ENCODE peak calls at places on chromosomes 12 and 14, in six cellular contexts. One of them, this sample, is unnamed.

GRCh38 chr12:132373967-132374820 is 44.8 kb upstream of the GALNT9 start:
- DNase-seq in SK-N-SH: no peak
- DNase-seq in RWPE1: peak; percentile 20
- DNase-seq in psoas muscle: peak; percentile 42
- DNase-seq in GM13977: no peak
- DNase-seq in left ventricle myocardium inferior: peak; percentile 9
- DNase-seq in this sample: no peak

GRCh38 chr12:68158427-68158826 is 1.1 kb downstream of the IFNG start:
- DNase-seq in SK-N-SH: no peak
- DNase-seq in RWPE1: peak; percentile 5
- DNase-seq in psoas muscle: no peak
- DNase-seq in GM13977: peak; percentile 21
- DNase-seq in left ventricle myocardium inferior: no peak
- DNase-seq in this sample: no peak

GRCh38 chr12:113030875-113031525 is 25.5 kb upstream of the DTX1 start:
- DNase-seq in SK-N-SH: peak; percentile 71
- DNase-seq in RWPE1: peak; percentile 70
- DNase-seq in psoas muscle: no peak
- DNase-seq in GM13977: peak; percentile 64
- DNase-seq in left ventricle myocardium inferior: no peak
- DNase-seq in this sample: no peak

GRCh38 chr12:72491399-72491798 is 219.2 kb downstream of the TRHDE start:
- DNase-seq in SK-N-SH: no peak
- DNase-seq in RWPE1: no peak
- DNase-seq in psoas muscle: no peak
- DNase-seq in GM13977: no peak
- DNase-seq in left ventricle myocardium inferior: no peak
- DNase-seq in this sample: no peak

GRCh38 chr14:68690106-68690960 is 102.5 kb downstream of the ZFP36L1 start:
- DNase-seq in SK-N-SH: peak; percentile 37
- DNase-seq in RWPE1: no peak
- DNase-seq in psoas muscle: no peak
- DNase-seq in GM13977: no peak
- DNase-seq in left ventricle myocardium inferior: no peak
- DNase-seq in this sample: no peak

GRCh38 chr12:27560126-27560525 is 36.1 kb downstream of the PPFIBP1 start:
- DNase-seq in SK-N-SH: no peak
- DNase-seq in RWPE1: no peak
- DNase-seq in psoas muscle: no peak
- DNase-seq in GM13977: no peak
- DNase-seq in left ventricle myocardium inferior: no peak
- DNase-seq in this sample: no peak

GRCh38 chr12:75710361-75711069 is 199.1 kb upstream of the KRR1 start:
- DNase-seq in SK-N-SH: no peak
- DNase-seq in RWPE1: no peak
- DNase-seq in psoas muscle: no peak
- DNase-seq in GM13977: no peak
- DNase-seq in left ventricle myocardium inferior: no peak
- DNase-seq in this sample: no peak

GRCh38 chr12:54479421-54479820 is 6.0 kb upstream of the GTSF1 start:
- DNase-seq in SK-N-SH: no peak
- DNase-seq in RWPE1: no peak
- DNase-seq in psoas muscle: no peak
- DNase-seq in GM13977: no peak
- DNase-seq in left ventricle myocardium inferior: no peak
- DNase-seq in this sample: no peak

GRCh38 chr12:122743895-122744525 is 8.6 kb upstream of the DENR start:
- DNase-seq in SK-N-SH: no peak
- DNase-seq in RWPE1: no peak
- DNase-seq in psoas muscle: no peak
- DNase-seq in GM13977: no peak
- DNase-seq in left ventricle myocardium inferior: no peak
- DNase-seq in this sample: no peak

GRCh38 chr12:13857750-13858149 is 123.7 kb downstream of the GRIN2B start:
- DNase-seq in SK-N-SH: no peak
- DNase-seq in RWPE1: no peak
- DNase-seq in psoas muscle: no peak
- DNase-seq in GM13977: no peak
- DNase-seq in left ventricle myocardium inferior: no peak
- DNase-seq in this sample: no peak

GRCh38 chr12:56601503-56601902 is 28.6 kb downstream of the BAZ2A start:
- DNase-seq in SK-N-SH: peak; percentile 43
- DNase-seq in RWPE1: no peak
- DNase-seq in psoas muscle: no peak
- DNase-seq in GM13977: peak; percentile 36
- DNase-seq in left ventricle myocardium inferior: no peak
- DNase-seq in this sample: peak; percentile 26

GRCh38 chr14:100891051-100891450 is 12.5 kb downstream of the RTL1 start:
- DNase-seq in SK-N-SH: no peak
- DNase-seq in RWPE1: no peak
- DNase-seq in psoas muscle: peak; percentile 15
- DNase-seq in GM13977: no peak
- DNase-seq in left ventricle myocardium inferior: peak; percentile 1
- DNase-seq in this sample: no peak

GRCh38 chr12:54216580-54217308 is 28.0 kb upstream of the SMUG1 start:
- DNase-seq in SK-N-SH: peak; percentile 87
- DNase-seq in RWPE1: peak; percentile 78
- DNase-seq in psoas muscle: peak; percentile 80
- DNase-seq in GM13977: peak; percentile 74
- DNase-seq in left ventricle myocardium inferior: peak; percentile 75
- DNase-seq in this sample: peak; percentile 77

GRCh38 chr12:82124711-82125110 is 233.5 kb downstream of the CCDC59 start:
- DNase-seq in SK-N-SH: no peak
- DNase-seq in RWPE1: no peak
- DNase-seq in psoas muscle: no peak
- DNase-seq in GM13977: no peak
- DNase-seq in left ventricle myocardium inferior: no peak
- DNase-seq in this sample: peak; percentile 21

GRCh38 chr14:56338674-56339073 is 220.5 kb downstream of the PELI2 start:
- DNase-seq in SK-N-SH: no peak
- DNase-seq in RWPE1: no peak
- DNase-seq in psoas muscle: no peak
- DNase-seq in GM13977: no peak
- DNase-seq in left ventricle myocardium inferior: no peak
- DNase-seq in this sample: no peak

GRCh38 chr12:3964404-3964803 is 91.2 kb upstream of the PARP11 start:
- DNase-seq in SK-N-SH: peak; percentile 24
- DNase-seq in RWPE1: peak; percentile 8
- DNase-seq in psoas muscle: no peak
- DNase-seq in GM13977: peak; percentile 65
- DNase-seq in left ventricle myocardium inferior: no peak
- DNase-seq in this sample: no peak
- TF ChIP-seq CTCF in SK-N-SH: peak; percentile 41
- TF ChIP-seq CTCF in RWPE1: no peak
- TF ChIP-seq CTCF in psoas muscle: no peak
- TF ChIP-seq CTCF in GM13977: peak; percentile 65
- TF ChIP-seq CTCF in left ventricle myocardium inferior: peak; percentile 61
- TF ChIP-seq CTCF in this sample: no peak

GRCh38 chr14:36105401-36105800 is 71.1 kb downstream of the PTCSC3 start:
- DNase-seq in SK-N-SH: no peak
- DNase-seq in RWPE1: peak; percentile 15
- DNase-seq in psoas muscle: no peak
- DNase-seq in GM13977: no peak
- DNase-seq in left ventricle myocardium inferior: no peak
- DNase-seq in this sample: no peak
- TF ChIP-seq CTCF in SK-N-SH: no peak
- TF ChIP-seq CTCF in RWPE1: no peak
- TF ChIP-seq CTCF in psoas muscle: no peak
- TF ChIP-seq CTCF in GM13977: peak; percentile 14
- TF ChIP-seq CTCF in left ventricle myocardium inferior: no peak
- TF ChIP-seq CTCF in this sample: no peak

DNA sequence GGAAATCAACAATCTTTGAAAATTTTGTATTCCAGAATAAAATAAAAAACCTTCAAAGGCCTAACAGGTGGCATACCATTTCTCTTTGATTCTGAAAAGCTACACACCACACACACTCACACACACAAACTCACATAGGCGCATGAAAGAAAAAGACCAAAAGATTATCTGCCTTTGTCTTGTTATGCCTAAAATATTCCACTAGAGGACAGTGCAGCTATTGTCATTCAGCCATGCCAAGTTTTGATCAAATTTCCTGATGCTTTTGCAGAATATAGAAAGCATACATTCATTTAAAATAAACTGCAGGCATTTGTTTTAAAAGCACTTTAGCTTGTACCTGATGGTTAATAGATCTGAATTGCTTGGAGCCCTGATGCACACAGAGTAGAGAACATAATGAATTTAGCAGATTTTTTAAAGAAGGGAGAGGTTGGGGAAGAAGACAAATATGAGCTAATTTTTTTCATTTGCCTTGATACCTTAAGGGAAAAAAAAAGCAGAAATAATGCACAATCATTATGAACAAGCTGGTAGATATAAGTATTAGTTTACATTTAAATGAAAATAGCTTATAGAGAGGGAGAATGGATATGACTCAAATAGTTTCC is 1766.9 kb upstream of the SEL1L start:
- DNase-seq in SK-N-SH: peak; percentile 12
- DNase-seq in RWPE1: peak; percentile 2
- DNase-seq in psoas muscle: no peak
- DNase-seq in GM13977: peak; percentile 4
- DNase-seq in left ventricle myocardium inferior: no peak
- DNase-seq in this sample: no peak
- TF ChIP-seq CTCF in SK-N-SH: peak; percentile 91
- TF ChIP-seq CTCF in RWPE1: peak; percentile 93
- TF ChIP-seq CTCF in psoas muscle: peak; percentile 57
- TF ChIP-seq CTCF in GM13977: peak; percentile 76
- TF ChIP-seq CTCF in left ventricle myocardium inferior: peak; percentile 85
- TF ChIP-seq CTCF in this sample: peak; percentile 49

GRCh38 chr12:121132601-121133481 is at the start of gene P2RX7:
- DNase-seq in SK-N-SH: peak; percentile 84
- DNase-seq in RWPE1: peak; percentile 96
- DNase-seq in psoas muscle: peak; percentile 80
- DNase-seq in GM13977: peak; percentile 42
- DNase-seq in left ventricle myocardium inferior: peak; percentile 80
- DNase-seq in this sample: peak; percentile 81
- TF ChIP-seq CTCF in SK-N-SH: no peak
- TF ChIP-seq CTCF in RWPE1: no peak
- TF ChIP-seq CTCF in psoas muscle: no peak
- TF ChIP-seq CTCF in GM13977: no peak
- TF ChIP-seq CTCF in left ventricle myocardium inferior: no peak
- TF ChIP-seq CTCF in this sample: no peak

DNA sequence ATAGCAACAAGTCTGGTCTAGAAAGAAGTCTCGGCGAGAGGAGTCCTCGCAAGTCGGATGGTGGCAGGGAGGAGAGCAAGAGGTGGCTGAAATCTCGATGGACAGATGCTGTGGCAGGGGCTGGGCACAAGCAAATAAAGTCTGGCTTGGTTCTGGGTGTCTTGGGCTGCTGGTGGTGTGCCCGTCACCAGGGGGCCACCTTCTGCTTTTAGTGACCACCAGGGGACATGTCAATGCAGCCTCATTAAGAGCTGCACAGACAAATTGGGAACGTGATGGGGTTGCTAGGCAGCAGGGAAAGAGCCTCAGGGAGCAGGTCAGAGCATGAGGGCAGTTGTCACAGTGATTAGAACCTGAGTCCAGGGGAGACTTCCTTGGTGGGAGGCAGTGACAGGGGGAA is 43.9 kb downstream of the LRRC74A start:
- DNase-seq in SK-N-SH: peak; percentile 77
- DNase-seq in RWPE1: no peak
- DNase-seq in psoas muscle: no peak
- DNase-seq in GM13977: no peak
- DNase-seq in left ventricle myocardium inferior: no peak
- DNase-seq in this sample: no peak
- TF ChIP-seq CTCF in SK-N-SH: peak; percentile 33
- TF ChIP-seq CTCF in RWPE1: peak; percentile 13
- TF ChIP-seq CTCF in psoas muscle: no peak
- TF ChIP-seq CTCF in GM13977: no peak
- TF ChIP-seq CTCF in left ventricle myocardium inferior: no peak
- TF ChIP-seq CTCF in this sample: no peak

GRCh38 chr14:91889477-91890211 is 22.3 kb upstream of the TC2N start:
- DNase-seq in SK-N-SH: no peak
- DNase-seq in RWPE1: no peak
- DNase-seq in psoas muscle: no peak
- DNase-seq in GM13977: no peak
- DNase-seq in left ventricle myocardium inferior: no peak
- DNase-seq in this sample: no peak
- TF ChIP-seq CTCF in SK-N-SH: no peak
- TF ChIP-seq CTCF in RWPE1: no peak
- TF ChIP-seq CTCF in psoas muscle: no peak
- TF ChIP-seq CTCF in GM13977: no peak
- TF ChIP-seq CTCF in left ventricle myocardium inferior: no peak
- TF ChIP-seq CTCF in this sample: no peak

DNA sequence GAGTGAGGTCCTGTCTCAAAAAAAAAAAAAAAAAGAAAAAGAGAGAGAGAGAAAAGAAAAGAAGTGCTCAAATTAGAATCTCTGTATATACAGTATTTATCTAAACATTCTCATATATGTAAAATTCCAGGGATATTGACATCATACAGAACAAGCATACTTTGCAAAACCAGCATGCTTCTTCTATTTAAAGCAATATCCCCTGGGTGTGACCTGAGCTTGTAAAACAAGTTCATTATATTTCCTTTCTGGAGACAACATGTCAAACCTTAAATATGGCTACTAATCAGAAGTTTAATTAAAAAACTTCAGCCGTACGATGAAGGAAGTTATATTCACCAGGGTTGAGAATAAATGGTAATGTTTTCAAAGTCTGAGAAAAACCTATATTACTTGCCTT is 175.8 kb upstream of the HMGA2 start:
- DNase-seq in SK-N-SH: no peak
- DNase-seq in RWPE1: no peak
- DNase-seq in psoas muscle: no peak
- DNase-seq in GM13977: no peak
- DNase-seq in left ventricle myocardium inferior: no peak
- DNase-seq in this sample: no peak
- TF ChIP-seq CTCF in SK-N-SH: no peak
- TF ChIP-seq CTCF in RWPE1: no peak
- TF ChIP-seq CTCF in psoas muscle: no peak
- TF ChIP-seq CTCF in GM13977: no peak
- TF ChIP-seq CTCF in left ventricle myocardium inferior: no peak
- TF ChIP-seq CTCF in this sample: no peak

GRCh38 chr12:104163631-104164030 is 25.6 kb upstream of the NFYB start:
- DNase-seq in SK-N-SH: no peak
- DNase-seq in RWPE1: no peak
- DNase-seq in psoas muscle: no peak
- DNase-seq in GM13977: no peak
- DNase-seq in left ventricle myocardium inferior: no peak
- DNase-seq in this sample: no peak
- TF ChIP-seq CTCF in SK-N-SH: no peak
- TF ChIP-seq CTCF in RWPE1: no peak
- TF ChIP-seq CTCF in psoas muscle: no peak
- TF ChIP-seq CTCF in GM13977: no peak
- TF ChIP-seq CTCF in left ventricle myocardium inferior: no peak
- TF ChIP-seq CTCF in this sample: no peak

This sample was measured in colonic mucosa.